ENCODE peak calls at places on chromosomes 4 and X, in eight cellular contexts. One of them, this sample, is unnamed.

GRCh38 chr4:128725405-128725804 is 84.1 kb upstream of the JADE1 start:
- DNase-seq in thoracic aorta: no peak
- DNase-seq in lower lobe of right lung: no peak
- DNase-seq in pancreas: no peak
- DNase-seq in PC-3: peak
- DNase-seq in upper lobe of right lung: no peak
- DNase-seq in psoas muscle: no peak
- DNase-seq in heart right ventricle: no peak
- DNase-seq in this sample: no peak

GRCh38 chr4:56979674-56980073 is 978 bp downstream of the POLR2B start:
- DNase-seq in thoracic aorta: no peak
- DNase-seq in lower lobe of right lung: no peak
- DNase-seq in pancreas: no peak
- DNase-seq in PC-3: peak
- DNase-seq in upper lobe of right lung: no peak
- DNase-seq in psoas muscle: no peak
- DNase-seq in heart right ventricle: no peak
- DNase-seq in this sample: no peak

GRCh38 chr4:78720994-78721677 is 55.0 kb upstream of the BMP2K start:
- DNase-seq in thoracic aorta: no peak
- DNase-seq in lower lobe of right lung: no peak
- DNase-seq in pancreas: peak
- DNase-seq in PC-3: no peak
- DNase-seq in upper lobe of right lung: no peak
- DNase-seq in psoas muscle: no peak
- DNase-seq in heart right ventricle: peak
- DNase-seq in this sample: no peak

GRCh38 chrX:2875136-2875481 is 46.4 kb downstream of the GYG2 start:
- DNase-seq in thoracic aorta: no peak
- DNase-seq in lower lobe of right lung: no peak
- DNase-seq in pancreas: no peak
- DNase-seq in PC-3: no peak
- DNase-seq in upper lobe of right lung: no peak
- DNase-seq in psoas muscle: no peak
- DNase-seq in heart right ventricle: no peak
- DNase-seq in this sample: no peak

GRCh38 chr4:137432431-137432830 is 99.9 kb downstream of the PCDH18 start:
- DNase-seq in thoracic aorta: no peak
- DNase-seq in lower lobe of right lung: no peak
- DNase-seq in pancreas: no peak
- DNase-seq in PC-3: no peak
- DNase-seq in upper lobe of right lung: no peak
- DNase-seq in psoas muscle: no peak
- DNase-seq in heart right ventricle: no peak
- DNase-seq in this sample: no peak

GRCh38 chrX:24494544-24495113 is 29.5 kb downstream of the PDK3 start:
- DNase-seq in thoracic aorta: no peak
- DNase-seq in lower lobe of right lung: no peak
- DNase-seq in pancreas: peak
- DNase-seq in PC-3: peak
- DNase-seq in upper lobe of right lung: no peak
- DNase-seq in psoas muscle: no peak
- DNase-seq in heart right ventricle: no peak
- DNase-seq in this sample: peak

GRCh38 chrX:10296581-10296980 is 139.8 kb downstream of the CLCN4 start:
- DNase-seq in thoracic aorta: no peak
- DNase-seq in lower lobe of right lung: no peak
- DNase-seq in pancreas: no peak
- DNase-seq in PC-3: no peak
- DNase-seq in upper lobe of right lung: no peak
- DNase-seq in psoas muscle: no peak
- DNase-seq in heart right ventricle: no peak
- DNase-seq in this sample: no peak

GRCh38 chrX:8084023-8084422 is 87.0 kb downstream of the VCX2 start:
- DNase-seq in thoracic aorta: no peak
- DNase-seq in lower lobe of right lung: no peak
- DNase-seq in pancreas: no peak
- DNase-seq in PC-3: peak
- DNase-seq in upper lobe of right lung: no peak
- DNase-seq in psoas muscle: no peak
- DNase-seq in heart right ventricle: no peak
- DNase-seq in this sample: no peak

GRCh38 chr4:85498068-85498733 is 23.3 kb downstream of the ARHGAP24 start:
- DNase-seq in thoracic aorta: no peak
- DNase-seq in lower lobe of right lung: peak
- DNase-seq in pancreas: peak
- DNase-seq in PC-3: peak
- DNase-seq in upper lobe of right lung: peak
- DNase-seq in psoas muscle: peak
- DNase-seq in heart right ventricle: no peak
- DNase-seq in this sample: no peak

GRCh38 chr4:176794151-176794550 is 1.4 kb upstream of the VEGFC start:
- DNase-seq in thoracic aorta: no peak
- DNase-seq in lower lobe of right lung: no peak
- DNase-seq in pancreas: no peak
- DNase-seq in PC-3: peak
- DNase-seq in upper lobe of right lung: no peak
- DNase-seq in psoas muscle: no peak
- DNase-seq in heart right ventricle: no peak
- DNase-seq in this sample: peak

GRCh38 chr4:4680758-4681157 is 138.9 kb upstream of the STX18 start:
- DNase-seq in thoracic aorta: no peak
- DNase-seq in lower lobe of right lung: no peak
- DNase-seq in pancreas: no peak
- DNase-seq in PC-3: no peak
- DNase-seq in upper lobe of right lung: no peak
- DNase-seq in psoas muscle: no peak
- DNase-seq in heart right ventricle: no peak
- DNase-seq in this sample: no peak

GRCh38 chr4:138875886-138876608 is 139.5 kb upstream of the NOCT start:
- DNase-seq in thoracic aorta: no peak
- DNase-seq in lower lobe of right lung: no peak
- DNase-seq in pancreas: no peak
- DNase-seq in PC-3: peak
- DNase-seq in upper lobe of right lung: no peak
- DNase-seq in psoas muscle: no peak
- DNase-seq in heart right ventricle: no peak
- DNase-seq in this sample: peak

GRCh38 chr4:128524311-128524710 is 236.7 kb upstream of the PGRMC2 start:
- DNase-seq in thoracic aorta: peak
- DNase-seq in lower lobe of right lung: peak
- DNase-seq in pancreas: no peak
- DNase-seq in PC-3: peak
- DNase-seq in upper lobe of right lung: peak
- DNase-seq in psoas muscle: no peak
- DNase-seq in heart right ventricle: peak
- DNase-seq in this sample: no peak

DNA sequence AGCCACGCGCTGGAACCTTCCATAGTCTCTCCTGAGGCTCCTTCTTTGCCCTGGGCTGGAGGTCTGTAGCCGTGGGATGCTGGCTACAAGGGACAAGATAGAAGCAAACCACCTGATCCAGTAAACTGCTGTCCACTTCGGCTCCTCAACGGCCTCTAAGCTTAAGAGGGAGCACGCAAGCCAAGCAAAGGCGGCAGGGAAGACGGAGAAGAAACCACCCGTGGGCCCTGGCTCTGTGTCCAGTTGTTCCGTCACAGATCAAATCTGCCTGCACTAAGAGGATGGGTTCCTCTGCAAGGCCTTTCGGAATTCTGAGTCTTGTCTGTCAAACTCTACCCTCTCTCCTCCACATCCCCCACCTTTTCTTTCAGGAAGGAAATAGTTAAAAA is 401 bp upstream of the EDNRA start:
- DNase-seq in thoracic aorta: no peak
- DNase-seq in lower lobe of right lung: no peak
- DNase-seq in pancreas: no peak
- DNase-seq in PC-3: no peak
- DNase-seq in upper lobe of right lung: no peak
- DNase-seq in psoas muscle: no peak
- DNase-seq in heart right ventricle: no peak
- DNase-seq in this sample: no peak
- H3K4me3 ChIP-seq in thoracic aorta: peak
- H3K4me3 ChIP-seq in lower lobe of right lung: peak
- H3K4me3 ChIP-seq in pancreas: peak
- H3K4me3 ChIP-seq in PC-3: peak
- H3K4me3 ChIP-seq in upper lobe of right lung: peak
- H3K4me3 ChIP-seq in psoas muscle: peak
- H3K4me3 ChIP-seq in heart right ventricle: peak
- H3K4me3 ChIP-seq in this sample: peak

GRCh38 chr4:21577066-21577465 is 371.5 kb downstream of the KCNIP4 start:
- DNase-seq in thoracic aorta: no peak
- DNase-seq in lower lobe of right lung: no peak
- DNase-seq in pancreas: no peak
- DNase-seq in PC-3: no peak
- DNase-seq in upper lobe of right lung: no peak
- DNase-seq in psoas muscle: no peak
- DNase-seq in heart right ventricle: no peak
- DNase-seq in this sample: no peak
- TF ChIP-seq CTCF in thoracic aorta: no peak
- TF ChIP-seq CTCF in lower lobe of right lung: no peak
- TF ChIP-seq CTCF in pancreas: no peak
- TF ChIP-seq CTCF in PC-3: no peak
- TF ChIP-seq CTCF in upper lobe of right lung: no peak
- TF ChIP-seq CTCF in psoas muscle: no peak
- TF ChIP-seq CTCF in heart right ventricle: no peak
- TF ChIP-seq CTCF in this sample: no peak

GRCh38 chrX:72238721-72239475 is at the start of gene ERCC6L:
- DNase-seq in thoracic aorta: peak
- DNase-seq in lower lobe of right lung: peak
- DNase-seq in pancreas: peak
- DNase-seq in PC-3: peak
- DNase-seq in upper lobe of right lung: peak
- DNase-seq in psoas muscle: peak
- DNase-seq in heart right ventricle: peak
- DNase-seq in this sample: peak

GRCh38 chrX:72236841-72237240 is 2.0 kb downstream of the ERCC6L start:
- DNase-seq in thoracic aorta: no peak
- DNase-seq in lower lobe of right lung: no peak
- DNase-seq in pancreas: no peak
- DNase-seq in PC-3: peak
- DNase-seq in upper lobe of right lung: no peak
- DNase-seq in psoas muscle: no peak
- DNase-seq in heart right ventricle: no peak
- DNase-seq in this sample: no peak

GRCh38 chrX:72243472-72243871 is 4.6 kb upstream of the ERCC6L start:
- DNase-seq in thoracic aorta: no peak
- DNase-seq in lower lobe of right lung: no peak
- DNase-seq in pancreas: no peak
- DNase-seq in PC-3: peak
- DNase-seq in upper lobe of right lung: no peak
- DNase-seq in psoas muscle: no peak
- DNase-seq in heart right ventricle: no peak
- DNase-seq in this sample: no peak

GRCh38 chrX:72240976-72241375 is 2.1 kb upstream of the ERCC6L start:
- DNase-seq in thoracic aorta: no peak
- DNase-seq in lower lobe of right lung: no peak
- DNase-seq in pancreas: no peak
- DNase-seq in PC-3: no peak
- DNase-seq in upper lobe of right lung: no peak
- DNase-seq in psoas muscle: no peak
- DNase-seq in heart right ventricle: no peak
- DNase-seq in this sample: no peak

DNA sequence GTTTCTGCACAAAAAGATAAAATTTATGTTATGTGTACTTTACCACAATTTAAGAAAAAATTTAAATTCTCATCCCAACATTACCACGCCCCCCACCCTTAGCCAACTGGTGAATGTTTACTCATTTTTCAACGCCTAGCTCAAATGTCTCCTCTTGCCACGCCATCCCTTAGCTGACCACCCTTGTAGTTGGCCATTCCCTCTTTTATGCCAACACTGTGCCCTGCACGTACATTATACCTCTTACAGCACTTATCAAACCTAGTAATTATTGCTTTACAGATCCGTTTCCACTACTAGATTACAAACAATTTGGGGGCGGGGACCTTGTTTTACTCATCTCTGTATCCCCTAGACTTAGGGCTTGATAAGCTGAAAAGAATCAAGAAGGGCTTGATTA is 644 bp downstream of the ERCC6L start:
- DNase-seq in thoracic aorta: no peak
- DNase-seq in lower lobe of right lung: no peak
- DNase-seq in pancreas: no peak
- DNase-seq in PC-3: peak
- DNase-seq in upper lobe of right lung: no peak
- DNase-seq in psoas muscle: no peak
- DNase-seq in heart right ventricle: no peak
- DNase-seq in this sample: no peak
- H3K4me3 ChIP-seq in thoracic aorta: no peak
- H3K4me3 ChIP-seq in lower lobe of right lung: no peak
- H3K4me3 ChIP-seq in pancreas: peak
- H3K4me3 ChIP-seq in PC-3: peak
- H3K4me3 ChIP-seq in upper lobe of right lung: no peak
- H3K4me3 ChIP-seq in psoas muscle: no peak
- H3K4me3 ChIP-seq in heart right ventricle: no peak
- H3K4me3 ChIP-seq in this sample: peak

GRCh38 chrX:39261446-39262147 is 460.3 kb downstream of the MID1IP1 start:
- DNase-seq in thoracic aorta: no peak
- DNase-seq in lower lobe of right lung: no peak
- DNase-seq in pancreas: no peak
- DNase-seq in PC-3: peak
- DNase-seq in upper lobe of right lung: no peak
- DNase-seq in psoas muscle: no peak
- DNase-seq in heart right ventricle: no peak
- DNase-seq in this sample: no peak
- TF ChIP-seq CTCF in thoracic aorta: peak
- TF ChIP-seq CTCF in lower lobe of right lung: peak
- TF ChIP-seq CTCF in pancreas: no peak
- TF ChIP-seq CTCF in PC-3: peak
- TF ChIP-seq CTCF in upper lobe of right lung: peak
- TF ChIP-seq CTCF in psoas muscle: peak
- TF ChIP-seq CTCF in heart right ventricle: peak
- TF ChIP-seq CTCF in this sample: peak

DNA sequence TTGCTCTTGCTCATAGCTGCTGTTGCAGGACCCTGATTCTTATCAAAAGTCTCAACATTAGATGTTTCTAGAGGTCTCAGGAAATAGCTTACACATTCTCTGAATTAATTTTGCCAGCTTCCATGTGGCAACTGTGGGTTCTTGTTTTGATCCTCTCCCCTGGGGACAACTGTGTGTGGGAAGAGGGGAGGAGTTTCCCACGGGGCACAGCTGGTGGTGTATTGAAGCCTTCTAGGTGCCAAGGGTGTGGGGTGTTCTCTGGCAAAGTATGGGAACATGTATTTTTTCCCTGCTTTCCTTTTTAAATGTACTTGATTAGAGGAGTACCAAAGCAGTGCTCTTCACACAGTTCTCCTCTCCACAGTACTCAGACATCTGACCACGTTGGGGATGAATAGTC is 212.7 kb downstream of the RPA4 start:
- DNase-seq in thoracic aorta: no peak
- DNase-seq in lower lobe of right lung: no peak
- DNase-seq in pancreas: no peak
- DNase-seq in PC-3: no peak
- DNase-seq in upper lobe of right lung: no peak
- DNase-seq in psoas muscle: no peak
- DNase-seq in heart right ventricle: no peak
- DNase-seq in this sample: no peak
- H3K4me3 ChIP-seq in thoracic aorta: no peak
- H3K4me3 ChIP-seq in lower lobe of right lung: no peak
- H3K4me3 ChIP-seq in pancreas: no peak
- H3K4me3 ChIP-seq in PC-3: no peak
- H3K4me3 ChIP-seq in upper lobe of right lung: no peak
- H3K4me3 ChIP-seq in psoas muscle: no peak
- H3K4me3 ChIP-seq in heart right ventricle: no peak
- H3K4me3 ChIP-seq in this sample: no peak

This sample was measured in HFF-Myc.